ENCODE peak calls at places on chromosome 19, in seven cellular contexts. B is HepG2, Q is upper lobe of left lung, C is HCT116, H is Panc1, K is GM23338, N is GM12878. A is an unnamed sample.

GRCh38 chr19:2856457-2857055 is 10.6 kb upstream of the ZNF556 start:
- ATAC-seq in B (no peak), Q (no peak), C (no peak), H (no peak), K (no peak), N (peak; percentile 46), A (no peak)

GRCh38 chr19:15404097-15404779 is 14.6 kb downstream of the AKAP8L start:
- ATAC-seq in B (no peak), Q (no peak), C (no peak), H (no peak), K (no peak), N (peak; percentile 52), A (peak; percentile 50)

GRCh38 chr19:21463449-21464105 is 41.8 kb upstream of the ZNF429 start:
- ATAC-seq in B (no peak), Q (peak; percentile 76), C (no peak), H (peak; percentile 100), K (peak; percentile 98), N (no peak), A (no peak)

GRCh38 chr19:16569609-16570320 is 2.5 kb downstream of the SLC35E1 start:
- ATAC-seq in B (no peak), Q (peak; percentile 16), C (no peak), H (no peak), K (no peak), N (no peak), A (no peak)

GRCh38 chr19:35657904-35658700 is 8.2 kb upstream of the UPK1A start:
- ATAC-seq in B (peak; percentile 36), Q (no peak), C (peak; percentile 86), H (peak; percentile 76), K (peak; percentile 61), N (peak; percentile 44), A (no peak)

GRCh38 chr19:602391-603301 is 13.0 kb downstream of the HCN2 start:
- ATAC-seq in B (no peak), Q (no peak), C (no peak), H (no peak), K (no peak), N (no peak), A (no peak)

GRCh38 chr19:3836887-3837286 is 32.0 kb downstream of the ZFR2 start:
- ATAC-seq in B (no peak), Q (no peak), C (no peak), H (no peak), K (no peak), N (no peak), A (no peak)

GRCh38 chr19:48325265-48325910 is at the start of gene EMP3:
- ATAC-seq in B (no peak), Q (peak; percentile 25), C (peak; percentile 39), H (peak; percentile 65), K (peak; percentile 5), N (peak; percentile 44), A (peak; percentile 67)

GRCh38 chr19:46009530-46010510 is 13.0 kb downstream of the PGLYRP1 start:
- ATAC-seq in B (peak; percentile 88), Q (peak; percentile 83), C (peak; percentile 96), H (peak; percentile 89), K (peak; percentile 87), N (peak; percentile 85), A (peak; percentile 73)
- TF ChIP-seq POLR2AphosphoS5 in B (no peak), Q (no peak), C (no peak), H (no peak), K (no peak), N (no peak), A (no peak)

GRCh38 chr19:6533746-6534418 is 3.1 kb downstream of the TNFSF9 start:
- ATAC-seq in B (no peak), Q (no peak), C (no peak), H (no peak), K (peak; percentile 32), N (no peak), A (no peak)

GRCh38 chr19:6531163-6531955 is 533 bp downstream of the TNFSF9 start:
- ATAC-seq in B (peak; percentile 78), Q (no peak), C (peak; percentile 16), H (peak; percentile 27), K (no peak), N (no peak), A (no peak)

GRCh38 chr19:6531956-6532243 is 1.1 kb downstream of the TNFSF9 start:
- ATAC-seq in B (no peak), Q (no peak), C (no peak), H (no peak), K (no peak), N (no peak), A (no peak)

GRCh38 chr19:6533000-6533328 is 2.1 kb downstream of the TNFSF9 start:
- ATAC-seq in B (no peak), Q (no peak), C (no peak), H (no peak), K (no peak), N (no peak), A (no peak)

DNA sequence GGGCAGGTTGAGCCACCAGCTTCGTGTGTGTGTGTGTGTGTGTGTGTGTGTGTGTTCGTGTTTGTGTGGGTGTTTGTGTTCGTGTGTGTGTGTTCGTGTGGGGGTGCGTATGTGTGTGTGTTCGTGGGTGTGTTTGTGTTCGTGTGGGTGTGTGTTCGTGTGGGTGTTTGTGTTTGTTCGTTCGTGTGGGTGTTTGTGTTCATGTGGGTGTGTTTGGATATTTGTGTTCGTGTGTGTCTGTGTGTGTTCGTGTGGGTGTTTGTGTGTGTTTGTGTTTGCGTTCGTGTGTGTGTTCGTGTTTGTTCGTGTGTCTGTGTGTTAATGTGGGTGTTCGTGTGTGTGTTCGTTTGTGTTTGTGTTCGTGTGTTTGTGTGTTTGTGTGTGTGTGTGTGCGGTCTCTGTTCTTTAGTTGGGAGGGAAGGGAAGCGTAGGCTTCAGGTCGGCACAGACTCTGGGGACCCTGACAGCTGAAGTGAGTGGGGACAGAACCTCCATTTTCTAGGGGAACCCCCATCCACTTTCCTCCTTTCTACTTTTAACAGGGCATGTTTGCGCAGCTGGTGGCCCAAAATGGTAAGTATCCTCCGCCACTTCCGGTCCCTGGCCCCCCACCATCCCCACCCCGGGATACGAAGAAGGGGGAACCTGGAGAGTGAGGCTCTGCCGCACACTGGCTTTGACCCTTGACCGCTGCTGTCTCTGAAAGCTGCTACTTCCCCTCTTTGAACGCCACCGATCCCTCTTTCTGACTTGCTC is 1.6 kb downstream of the TNFSF9 start:
- ATAC-seq in B (no peak), Q (no peak), C (no peak), H (no peak), K (no peak), N (peak; percentile 10), A (no peak)
- TF ChIP-seq POLR2AphosphoS5 in B (no peak), Q (no peak), C (no peak), H (no peak), K (no peak), N (peak; percentile 95), A (no peak)

GRCh38 chr19:5673752-5674151 is 6.6 kb downstream of the MICOS13 start:
- ATAC-seq in B (no peak), Q (no peak), C (no peak), H (no peak), K (no peak), N (no peak), A (no peak)
- TF ChIP-seq POLR2AphosphoS5 in B (no peak), Q (no peak), C (no peak), H (no peak), K (no peak), N (no peak), A (no peak)

GRCh38 chr19:54138777-54139256 is 1.3 kb downstream of the CNOT3 start:
- ATAC-seq in B (no peak), Q (no peak), C (no peak), H (no peak), K (no peak), N (no peak), A (no peak)

GRCh38 chr19:54136086-54136863 is 1.3 kb upstream of the CNOT3 start:
- ATAC-seq in B (peak; percentile 1), Q (no peak), C (no peak), H (peak; percentile 3), K (peak; percentile 0), N (no peak), A (no peak)

GRCh38 chr19:54137114-54137912 is at the start of gene CNOT3:
- ATAC-seq in B (peak; percentile 88), Q (peak; percentile 98), C (peak; percentile 84), H (peak; percentile 90), K (peak; percentile 85), N (peak; percentile 92), A (peak; percentile 94)

GRCh38 chr19:54137913-54138776 is 583 bp downstream of the CNOT3 start:
- ATAC-seq in B (no peak), Q (no peak), C (no peak), H (no peak), K (peak; percentile 2), N (peak; percentile 5), A (no peak)

DNA sequence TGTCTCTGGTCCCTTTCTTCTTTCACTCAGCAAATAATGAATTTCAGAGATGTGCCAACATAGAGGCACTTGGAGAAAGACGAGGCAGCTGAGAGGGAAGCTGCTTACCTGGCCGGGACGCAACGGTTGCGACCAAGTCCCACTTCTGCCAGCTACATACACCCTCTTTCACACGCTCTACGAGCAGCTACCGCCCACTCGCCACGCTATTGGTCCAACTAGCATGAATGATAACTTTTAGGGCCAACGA is 773 bp upstream of the CNOT3 start:
- ATAC-seq in B (peak; percentile 80), Q (no peak), C (no peak), H (no peak), K (peak; percentile 70), N (peak; percentile 83), A (no peak)
- TF ChIP-seq POLR2AphosphoS5 in B (peak; percentile 93), Q (peak; percentile 69), C (peak; percentile 90), H (peak; percentile 86), K (peak; percentile 94), N (peak; percentile 80), A (no peak)

DNA sequence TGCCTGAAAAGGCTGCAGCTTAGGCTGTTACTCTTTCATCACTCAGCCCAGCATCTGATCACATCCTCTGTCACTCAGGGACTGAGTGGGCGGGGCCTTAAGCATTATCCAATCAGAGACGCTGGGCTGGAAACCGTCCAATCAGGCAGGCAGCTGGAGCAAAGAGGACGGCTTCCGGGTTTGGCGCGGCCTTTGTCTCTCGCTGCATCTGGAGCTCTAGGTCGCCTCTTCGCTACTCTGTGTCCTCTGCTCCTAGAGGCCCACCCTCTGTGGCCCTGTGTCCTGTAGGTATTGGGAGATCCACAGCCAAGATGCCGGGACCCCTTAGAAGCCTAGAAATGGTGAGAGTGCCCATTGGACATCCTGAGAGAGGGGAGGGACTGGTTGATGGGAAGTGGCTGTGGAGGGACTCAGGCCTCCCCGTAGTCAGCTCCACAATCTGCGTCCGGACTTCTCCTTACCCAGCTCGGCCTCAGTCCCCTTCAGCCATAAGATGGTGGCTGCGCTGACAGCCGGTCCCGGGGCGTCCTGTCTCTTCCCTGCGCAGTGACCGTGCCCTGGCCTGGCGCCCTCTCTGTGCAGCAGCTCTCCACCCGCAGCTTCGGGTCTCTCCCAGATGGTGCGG is at the start of gene ZNF486:
- ATAC-seq in B (peak; percentile 89), Q (peak; percentile 95), C (no peak), H (peak; percentile 98), K (peak; percentile 96), N (no peak), A (peak; percentile 100)
- TF ChIP-seq POLR2AphosphoS5 in B (peak; percentile 52), Q (peak; percentile 76), C (no peak), H (peak; percentile 89), K (peak; percentile 99), N (no peak), A (peak; percentile 50)

GRCh38 chr19:18449552-18449951 is 11.6 kb upstream of the ISYNA1 start:
- ATAC-seq in B (no peak), Q (no peak), C (no peak), H (no peak), K (no peak), N (no peak), A (no peak)
- TF ChIP-seq POLR2AphosphoS5 in B (no peak), Q (no peak), C (no peak), H (no peak), K (no peak), N (no peak), A (no peak)

A was measured in gastroesophageal sphincter.